ENCODE peak calls at places on chromosomes 16 and 17, in nine cellular contexts. J is NCI-H774; U is NCI-H748 treated with DMSO at 0.1 percent for 48 hours; A is cardiac fibroblast; T is type B pancreatic cell; Z is HFFc6; L is HS-5; C is GF-D8; P is activated T-helper 1 cell treated with anti-CD3 and anti-CD28 coated beads, Interleukin-12 subunit alpha, Interleukin-12 subunit beta, Interleukin-2, Interleukin-4 antibody, amounts not matched to agents 30 ng/mL and 10 ng/mL and 1 ng/mL, durations not matched to agents 14 hours and 24 hours and 36 hours. K is an unnamed sample.

GRCh38 chr17:65268832-65269231 is 131.7 kb downstream of the RGS9 start:
- DNase-seq in J (no peak), U (no peak), A (peak), T (no peak), Z (peak), L (no peak), C (no peak), P (no peak), K (no peak)

GRCh38 chr17:2784864-2785263 is 11.4 kb upstream of the RAP1GAP2 start:
- DNase-seq in J (no peak), U (no peak), A (no peak), T (no peak), Z (no peak), L (no peak), C (no peak), P (no peak), K (no peak)

GRCh38 chr16:57623251-57624043 is 5.0 kb upstream of the ADGRG1 start:
- DNase-seq in J (no peak), U (no peak), A (peak), T (no peak), Z (no peak), L (no peak), C (no peak), P (no peak), K (no peak)

GRCh38 chr17:13520899-13521572 is 80.7 kb downstream of the HS3ST3A1 start:
- DNase-seq in J (no peak), U (no peak), A (peak), T (no peak), Z (peak), L (no peak), C (no peak), P (no peak), K (no peak)

GRCh38 chr17:69574257-69575197 is 160.0 kb downstream of the MAP2K6 start:
- DNase-seq in J (no peak), U (no peak), A (peak), T (no peak), Z (peak), L (no peak), C (no peak), P (no peak), K (no peak)

GRCh38 chr17:61502292-61502691 is 50.1 kb downstream of the TBX4 start:
- DNase-seq in J (no peak), U (no peak), A (no peak), T (no peak), Z (no peak), L (no peak), C (no peak), P (no peak), K (no peak)

GRCh38 chr16:48498761-48499600 is 111.0 kb downstream of the N4BP1 start:
- DNase-seq in J (no peak), U (no peak), A (peak), T (no peak), Z (peak), L (no peak), C (no peak), P (no peak), K (peak)

GRCh38 chr17:58641937-58642336 is 49.9 kb downstream of the TEX14 start:
- DNase-seq in J (no peak), U (no peak), A (no peak), T (no peak), Z (no peak), L (no peak), C (no peak), P (no peak), K (no peak)

GRCh38 chr16:3087836-3088235 is 11.3 kb downstream of the ZSCAN10 start:
- DNase-seq in J (no peak), U (no peak), A (no peak), T (no peak), Z (no peak), L (no peak), C (no peak), P (no peak), K (no peak)

GRCh38 chr17:40922239-40922638 is 15.2 kb downstream of the KRT23 start:
- DNase-seq in J (no peak), U (no peak), A (peak), T (no peak), Z (peak), L (no peak), C (no peak), P (no peak), K (no peak)

GRCh38 chr17:65023791-65024190 is 32.7 kb downstream of the GNA13 start:
- DNase-seq in J (no peak), U (no peak), A (no peak), T (no peak), Z (no peak), L (no peak), C (no peak), P (no peak), K (no peak)

GRCh38 chr17:8426802-8427201 is 8.9 kb upstream of the NDEL1 start:
- DNase-seq in J (no peak), U (no peak), A (no peak), T (no peak), Z (no peak), L (no peak), C (no peak), P (no peak), K (no peak)

GRCh38 chr17:20995873-20996723 is 46.7 kb downstream of the USP22 start:
- DNase-seq in J (no peak), U (no peak), A (no peak), T (no peak), Z (no peak), L (no peak), C (no peak), P (no peak), K (no peak)

GRCh38 chr16:53826658-53827057 is 122.7 kb downstream of the FTO start:
- DNase-seq in J (no peak), U (no peak), A (no peak), T (no peak), Z (no peak), L (no peak), C (no peak), P (no peak), K (no peak)

GRCh38 chr17:27244481-27245223 is 49.3 kb upstream of the WSB1 start:
- DNase-seq in J (no peak), U (no peak), A (peak), T (no peak), Z (peak), L (peak), C (peak), P (no peak), K (peak)

GRCh38 chr17:4998027-4998665 is 396 bp downstream of the KIF1C start:
- DNase-seq in J (no peak), U (no peak), A (peak), T (no peak), Z (no peak), L (no peak), C (no peak), P (no peak), K (no peak)

GRCh38 chr17:38320482-38320881 is 23.3 kb downstream of the GPR179 start:
- DNase-seq in J (no peak), U (no peak), A (no peak), T (no peak), Z (no peak), L (no peak), C (no peak), P (no peak), K (no peak)

GRCh38 chr17:76261421-76262215 is 3.5 kb upstream of the UBALD2 start:
- DNase-seq in J (peak), U (no peak), A (peak), T (no peak), Z (no peak), L (no peak), C (no peak), P (no peak), K (no peak)

GRCh38 chr17:5355416-5356129 is 63.9 kb downstream of the NUP88 start:
- DNase-seq in J (no peak), U (peak), A (peak), T (no peak), Z (no peak), L (no peak), C (no peak), P (no peak), K (no peak)

K was measured in vagina.